ENCODE peak calls at places on chromosomes 11 and 22, in six cellular contexts. X, S, W, U, N and M are unnamed samples.

GRCh38 chr11:75714211-75714610 is 3.4 kb upstream of the MOGAT2 start:
- DNase-seq in W (no peak), S (peak), U (no peak), X (no peak), N (no peak), M (no peak)

GRCh38 chr11:14373941-14374646 is 15.1 kb upstream of the RRAS2 start:
- DNase-seq in N (peak), X (no peak), U (peak), S (no peak), W (no peak), M (peak)

GRCh38 chr11:86800076-86800955 is at the start of gene PRSS23:
- DNase-seq in X (no peak), W (peak), S (peak), U (peak), N (peak), M (peak)

GRCh38 chr11:65506770-65507485 is 8.1 kb downstream of the MALAT1 start:
- DNase-seq in S (peak), N (peak), U (peak), W (peak), X (no peak), M (no peak)

GRCh38 chr11:10026514-10026913 is 267.5 kb downstream of the SBF2 start:
- DNase-seq in X (no peak), U (no peak), S (no peak), N (no peak), W (no peak), M (no peak)

GRCh38 chr11:10122337-10123197 is 171.5 kb downstream of the SBF2 start:
- DNase-seq in S (no peak), U (no peak), N (no peak), W (no peak), X (no peak), M (no peak)

GRCh38 chr11:75185866-75186265 is 35.0 kb downstream of the SLCO2B1 start:
- DNase-seq in U (no peak), X (no peak), S (no peak), N (no peak), W (no peak), M (no peak)

GRCh38 chr11:108125126-108125525 is 3.8 kb downstream of the ACAT1 start:
- DNase-seq in X (no peak), N (no peak), W (no peak), U (no peak), S (no peak), M (no peak)

GRCh38 chr11:46210133-46210636 is 67.3 kb upstream of the CREB3L1 start:
- DNase-seq in N (no peak), X (no peak), S (no peak), U (no peak), W (no peak), M (no peak)

GRCh38 chr11:115291391-115291744 is 212.8 kb downstream of the CADM1 start:
- DNase-seq in X (no peak), S (no peak), N (no peak), U (no peak), W (no peak), M (no peak)

GRCh38 chr11:9060700-9061111 is 30.7 kb downstream of the SCUBE2 start:
- DNase-seq in N (no peak), W (no peak), X (no peak), S (no peak), U (no peak), M (no peak)

GRCh38 chr11:128940603-128941002 is 2.1 kb downstream of the TP53AIP1 start:
- DNase-seq in W (no peak), N (no peak), S (no peak), X (no peak), U (no peak), M (no peak)

GRCh38 chr11:117986981-117987495 is 844 bp downstream of the IL10RA start:
- DNase-seq in S (no peak), N (no peak), U (no peak), W (no peak), X (no peak), M (no peak)

GRCh38 chr11:112459001-112459400 is 198.3 kb upstream of the PLET1 start:
- DNase-seq in W (no peak), S (no peak), U (no peak), N (no peak), X (no peak), M (no peak)

GRCh38 chr22:44887941-44888366 is 121.9 kb downstream of the PHF21B start:
- DNase-seq in U (no peak), N (peak), S (no peak), X (no peak), W (peak), M (no peak)

GRCh38 chr22:20494978-20495860 is at the start of gene KLHL22:
- DNase-seq in X (peak), U (peak), N (peak), S (peak), W (peak), M (peak)

GRCh38 chr11:36411202-36411640 is 98.9 kb downstream of the TRAF6 start:
- DNase-seq in U (peak), W (no peak), S (peak), N (no peak), X (no peak), M (peak)

GRCh38 chr11:72236774-72237111 is 7.2 kb downstream of the PHOX2A start:
- DNase-seq in N (no peak), U (no peak), S (peak), X (no peak), W (no peak), M (no peak)

GRCh38 chr22:31647066-31647465 is 14.9 kb downstream of the PISD start:
- DNase-seq in S (no peak), N (no peak), X (no peak), U (no peak), W (no peak), M (no peak)
- H3K27ac ChIP-seq in S (no peak), N (no peak), X (no peak), U (no peak), W (peak), M (no peak)

DNA sequence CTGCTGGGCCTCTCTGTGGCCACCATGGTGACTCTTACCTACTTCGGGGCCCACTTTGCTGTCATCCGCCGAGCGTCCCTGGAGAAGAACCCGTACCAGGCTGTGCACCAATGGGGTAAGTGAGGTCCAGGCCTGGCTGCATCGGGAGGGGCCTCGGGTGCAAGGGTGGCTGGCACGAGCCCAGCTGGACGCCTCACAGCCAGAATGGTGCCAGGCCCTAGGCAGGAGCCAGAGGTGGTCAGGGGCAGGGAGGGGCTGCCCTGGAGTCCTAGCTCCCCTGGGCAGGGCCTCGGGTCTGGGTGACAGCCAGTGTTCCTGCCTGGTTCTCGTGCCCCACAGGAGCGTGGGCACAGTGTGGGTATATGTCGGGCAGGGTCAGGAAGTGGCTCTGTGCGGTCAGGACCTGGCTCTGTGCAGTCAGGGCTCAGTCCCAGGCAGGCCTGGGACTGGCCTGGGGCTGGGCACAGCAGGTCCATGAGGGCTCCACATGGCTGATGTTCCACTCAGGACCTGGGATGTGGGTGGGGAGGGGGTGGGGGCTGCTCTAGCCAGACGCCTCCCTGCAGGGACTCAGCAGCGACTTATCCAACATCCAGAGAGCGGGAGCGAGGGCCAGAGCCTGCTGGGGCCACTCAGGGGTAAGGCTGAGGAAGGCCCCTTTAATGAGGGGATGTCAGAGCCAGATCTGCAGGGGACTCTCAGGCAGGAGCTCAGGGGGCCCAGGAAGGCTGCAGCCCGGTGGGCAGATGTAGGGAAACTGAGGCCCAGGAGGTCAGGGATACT is 1.2 kb downstream of the TSPAN32 start:
- DNase-seq in S (peak), W (peak), N (no peak), U (peak), X (no peak), M (no peak)
- H3K27ac ChIP-seq in S (no peak), W (peak), N (peak), U (peak), X (no peak), M (no peak)

DNA sequence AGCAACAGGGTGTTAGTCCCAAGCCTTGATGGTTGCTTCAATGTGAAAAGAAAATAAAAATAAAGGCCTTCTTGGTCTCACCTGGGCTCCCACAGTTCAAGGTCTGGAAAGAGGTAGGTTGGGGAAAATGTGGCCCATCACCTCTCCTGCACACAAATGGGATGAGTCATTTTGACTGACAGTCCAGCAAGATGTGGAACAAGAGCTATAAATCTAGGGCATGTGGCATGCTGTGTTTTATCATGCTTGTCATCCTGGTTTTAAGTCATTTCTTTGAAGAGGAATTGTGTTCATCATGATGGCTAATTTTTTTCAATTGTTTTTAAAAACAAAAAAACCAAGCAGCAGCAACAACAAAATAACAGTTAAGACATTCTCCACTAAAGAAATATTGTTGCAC is 503.7 kb downstream of the NTM start:
- DNase-seq in W (no peak), S (no peak), U (no peak), X (no peak), N (no peak), M (no peak)
- H3K27ac ChIP-seq in W (no peak), S (no peak), U (no peak), X (no peak), N (no peak), M (no peak)

DNA sequence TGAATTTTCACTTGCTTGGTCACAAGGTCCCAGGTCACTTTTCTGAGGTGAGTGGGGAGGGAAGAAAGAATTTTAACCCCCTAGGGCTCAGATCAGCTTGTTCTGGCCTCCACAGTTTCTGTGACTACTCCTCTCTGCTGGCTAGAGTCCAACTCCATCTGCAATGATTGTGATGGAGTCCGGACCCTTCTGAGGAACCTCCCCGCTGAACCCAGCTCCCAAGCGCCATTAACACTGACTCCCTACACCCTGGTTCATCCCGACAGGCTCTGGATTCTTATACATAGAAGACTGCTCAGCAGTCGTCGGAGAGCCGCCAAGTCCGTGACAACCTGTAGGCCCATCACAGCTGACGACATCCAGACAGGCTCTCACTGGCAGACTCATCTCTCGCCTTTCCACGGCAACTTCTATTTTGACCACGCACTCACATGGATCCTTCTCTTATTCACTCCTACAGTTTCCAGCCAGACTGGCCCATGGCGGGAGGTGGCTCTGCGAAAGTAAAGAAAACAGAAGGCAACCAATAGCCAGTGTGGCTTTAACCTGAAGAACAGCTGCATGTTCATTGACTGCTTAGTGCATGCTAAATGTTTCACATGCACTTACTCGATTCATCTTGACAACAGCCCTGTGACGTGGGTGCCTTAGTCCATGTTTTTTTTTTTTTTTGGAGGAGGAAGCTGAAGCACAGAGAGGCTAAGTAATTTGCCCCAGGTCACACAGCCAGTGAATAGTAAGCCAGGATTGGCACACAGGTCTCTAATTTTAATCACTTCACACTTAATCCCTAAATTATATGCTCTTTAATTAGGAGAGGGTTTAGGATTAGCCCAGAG is 68.0 kb upstream of the PRDM11 start:
- DNase-seq in S (no peak), N (no peak), W (no peak), X (no peak), U (no peak), M (no peak)
- H3K27ac ChIP-seq in S (no peak), N (no peak), W (no peak), X (no peak), U (no peak), M (no peak)

GRCh38 chr22:46293591-46294260 is 2.9 kb upstream of the GTSE1 start:
- DNase-seq in S (no peak), U (no peak), N (peak), W (no peak), X (peak), M (no peak)
- H3K27ac ChIP-seq in S (no peak), U (no peak), N (no peak), W (peak), X (peak), M (peak)

GRCh38 chr22:27754888-27755480 is 46.6 kb downstream of the MN1 start:
- DNase-seq in U (no peak), W (no peak), N (no peak), X (no peak), S (no peak), M (no peak)
- H3K27ac ChIP-seq in U (no peak), W (no peak), N (peak), X (peak), S (no peak), M (no peak)